ENCODE peak calls at places on chromosomes 3 and 15, in ten cellular contexts. C is ovary, Q is progenitor cell of endocrine pancreas, I is lower leg skin, U is GM20000, Y is mucosa of descending colon, A is H1, V is OCI-LY7, F is neural crest cell, N is lung. E is an unnamed sample.
A peak's percentile ranks its signal among the peaks of the same experiment; 100 is the strongest.

GRCh38 chr3:39150803-39151631 is 2.4 kb downstream of the CSRNP1 start:
- DNase-seq in C (peak; percentile 96), Q (no peak), I (peak; percentile 98), U (no peak), Y (peak; percentile 82), A (no peak), V (no peak), F (no peak), N (peak; percentile 84), E (no peak)

GRCh38 chr3:38454179-38454883 is 641 bp downstream of the ACVR2B start:
- DNase-seq in C (peak; percentile 43), Q (peak; percentile 34), I (peak; percentile 92), U (peak; percentile 80), Y (peak; percentile 71), A (no peak), V (peak; percentile 32), F (peak; percentile 22), N (no peak), E (no peak)

GRCh38 chr3:107430214-107431047 is 53.2 kb downstream of the CCDC54 start:
- DNase-seq in C (peak; percentile 44), Q (no peak), I (no peak), U (peak; percentile 21), Y (peak; percentile 23), A (no peak), V (no peak), F (no peak), N (no peak), E (no peak)

GRCh38 chr15:78035319-78035718 is 42.2 kb downstream of the TBC1D2B start:
- DNase-seq in C (no peak), Q (no peak), I (peak; percentile 78), U (no peak), Y (no peak), A (no peak), V (no peak), F (no peak), N (peak; percentile 48), E (no peak)

GRCh38 chr3:12536423-12536822 is 8.9 kb downstream of the MKRN2OS start:
- DNase-seq in C (no peak), Q (no peak), I (no peak), U (no peak), Y (no peak), A (no peak), V (no peak), F (no peak), N (no peak), E (no peak)

GRCh38 chr15:79101866-79102581 is 11.4 kb upstream of the RASGRF1 start:
- DNase-seq in C (no peak), Q (no peak), I (peak; percentile 12), U (no peak), Y (no peak), A (no peak), V (no peak), F (no peak), N (no peak), E (no peak)

GRCh38 chr15:65289261-65289854 is 2.7 kb upstream of the PARP16 start:
- DNase-seq in C (no peak), Q (no peak), I (no peak), U (no peak), Y (no peak), A (no peak), V (no peak), F (no peak), N (no peak), E (no peak)

GRCh38 chr3:172084871-172085556 is 45.6 kb downstream of the FNDC3B start:
- DNase-seq in C (no peak), Q (no peak), I (no peak), U (no peak), Y (no peak), A (no peak), V (no peak), F (no peak), N (no peak), E (no peak)

GRCh38 chr15:75606711-75607684 is 18.5 kb downstream of the SNUPN start:
- DNase-seq in C (no peak), Q (no peak), I (no peak), U (no peak), Y (peak; percentile 24), A (no peak), V (no peak), F (no peak), N (no peak), E (no peak)

DNA sequence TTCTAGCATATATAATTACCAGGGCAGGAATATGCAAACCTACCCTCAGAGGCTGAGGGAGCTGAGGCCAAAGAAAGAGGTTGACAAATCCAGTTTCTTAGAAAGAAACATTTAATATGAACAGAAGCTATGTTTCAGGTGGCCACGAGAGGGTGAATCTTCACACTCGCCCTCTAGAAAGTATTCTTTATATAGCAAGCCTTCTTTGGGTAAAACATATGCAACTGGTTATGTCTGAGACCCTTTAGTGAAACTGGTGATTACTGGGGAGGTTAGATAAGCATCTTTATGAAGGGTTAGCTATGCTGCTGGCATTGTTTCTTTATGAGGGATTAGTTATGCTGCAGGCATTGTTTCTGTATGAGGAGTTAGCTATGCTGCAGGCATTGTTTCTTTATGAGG is 50.7 kb upstream of the GOLGA6L2 start:
- DNase-seq in C (no peak), Q (no peak), I (no peak), U (no peak), Y (peak; percentile 7), A (no peak), V (peak; percentile 12), F (peak; percentile 2), N (no peak), E (no peak)
- TF ChIP-seq CTCF in C (no peak), Q (peak; percentile 48), I (no peak), U (no peak), Y (no peak), A (peak; percentile 42), V (peak; percentile 79), F (peak; percentile 52), N (no peak), E (peak; percentile 62)

DNA sequence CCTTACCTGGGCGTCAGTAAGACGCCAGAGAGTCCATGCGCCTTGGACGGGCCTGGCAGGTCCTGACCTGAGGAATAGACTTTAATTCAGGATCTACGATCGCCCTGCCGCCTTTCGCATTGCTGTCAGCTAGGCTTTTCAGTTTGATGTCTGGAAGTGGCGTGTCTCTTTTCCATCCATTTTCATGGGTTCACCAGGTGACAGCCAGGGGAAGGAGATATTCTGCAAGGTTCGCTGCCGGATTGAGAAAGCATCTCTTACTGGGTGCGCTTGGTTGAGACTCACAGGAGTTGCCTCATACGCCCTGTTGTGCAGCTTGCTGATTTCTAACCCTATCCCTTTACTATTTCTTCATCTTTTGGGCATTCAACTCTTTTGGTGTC is 7.4 kb downstream of the EPHA3 start:
- DNase-seq in C (no peak), Q (no peak), I (no peak), U (no peak), Y (no peak), A (no peak), V (no peak), F (no peak), N (no peak), E (no peak)
- TF ChIP-seq CTCF in C (no peak), Q (no peak), I (no peak), U (no peak), Y (no peak), A (no peak), V (no peak), F (peak; percentile 41), N (no peak), E (no peak)

DNA sequence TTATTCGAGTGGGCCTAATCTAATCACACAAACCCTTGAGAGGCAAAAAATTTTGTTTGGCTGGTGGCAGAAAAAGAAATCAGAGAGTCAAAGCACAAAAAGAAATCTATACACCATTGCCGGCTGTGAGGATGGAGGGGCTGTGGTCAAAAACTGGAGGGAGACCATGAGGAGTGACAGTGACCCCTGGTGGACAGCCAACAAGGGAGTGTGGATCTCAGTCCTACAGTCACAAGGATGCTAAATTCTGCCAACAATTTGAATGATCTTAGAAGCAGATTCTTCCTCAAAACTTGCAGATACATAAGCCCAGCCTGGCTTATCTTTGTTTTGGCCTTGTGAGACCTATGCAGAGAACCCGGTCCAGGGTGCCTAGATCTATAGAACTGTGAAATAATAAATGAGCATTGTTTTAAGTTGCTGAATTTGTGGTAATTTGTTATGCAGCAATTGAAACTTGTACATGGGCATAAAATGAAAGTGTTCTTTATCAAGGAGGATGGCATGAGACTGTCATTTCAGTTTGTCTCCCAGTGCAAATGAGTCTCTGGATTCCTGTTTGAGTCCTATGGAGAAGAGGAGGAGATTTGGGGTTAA is 103.0 kb upstream of the ARHGEF26 start:
- DNase-seq in C (no peak), Q (peak; percentile 23), I (no peak), U (peak; percentile 21), Y (peak; percentile 46), A (peak; percentile 21), V (peak; percentile 51), F (peak; percentile 59), N (no peak), E (no peak)
- TF ChIP-seq CTCF in C (no peak), Q (peak; percentile 70), I (no peak), U (peak; percentile 59), Y (no peak), A (peak; percentile 85), V (peak; percentile 82), F (peak; percentile 69), N (no peak), E (peak; percentile 54)

DNA sequence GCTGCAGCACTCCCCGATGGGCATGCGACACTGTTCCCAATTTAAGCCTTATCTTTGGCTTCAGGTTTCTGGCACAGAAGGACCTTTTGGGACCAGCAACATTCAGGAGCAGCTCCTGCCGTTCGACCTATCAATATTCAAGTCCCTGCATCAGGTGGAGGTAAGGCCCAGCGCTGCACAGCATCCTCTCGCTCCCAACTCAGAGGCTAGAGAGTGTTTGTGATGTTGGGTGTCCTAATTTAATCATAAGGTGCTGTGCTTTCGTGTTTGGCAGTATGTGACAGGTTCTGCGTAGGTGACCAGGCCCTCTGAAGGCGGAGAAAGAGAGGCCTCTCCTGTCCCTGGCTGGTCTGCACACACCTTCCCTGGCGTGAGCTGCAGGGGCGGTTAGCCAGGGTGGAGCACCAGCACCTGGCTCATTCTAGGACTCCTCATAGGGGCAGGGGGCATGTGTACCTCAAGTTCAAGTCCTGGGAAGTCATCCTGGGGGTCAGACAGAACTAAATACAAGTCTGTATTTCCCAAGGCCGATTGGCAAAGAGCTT is 16.9 kb downstream of the NISCH start:
- DNase-seq in C (no peak), Q (no peak), I (no peak), U (no peak), Y (no peak), A (no peak), V (no peak), F (no peak), N (no peak), E (no peak)
- TF ChIP-seq CTCF in C (no peak), Q (no peak), I (no peak), U (no peak), Y (peak; percentile 1), A (no peak), V (peak; percentile 56), F (no peak), N (no peak), E (no peak)